ENCODE peak calls at places on chromosomes 13 and 19, in nine cellular contexts. V is fibroblast of lung, U is MCF 10A, R is tibial nerve, S is ovary, T is AG09309, Q is endodermal cell, P is right atrium auricular region, A is AG10803. D is an unnamed sample.

GRCh38 chr19:4328243-4328990 is 10.2 kb downstream of the STAP2 start:
- DNase-seq in V (peak), U (no peak), R (peak), S (peak), T (no peak), Q (peak), P (peak), A (peak), D (peak)

GRCh38 chr13:106602178-106602577 is 34.2 kb upstream of the ARGLU1 start:
- DNase-seq in V (no peak), U (no peak), R (no peak), S (no peak), T (no peak), Q (no peak), P (no peak), A (no peak), D (no peak)

GRCh38 chr13:96816261-96816660 is 178.0 kb downstream of the OXGR1 start:
- DNase-seq in V (peak), U (peak), R (peak), S (no peak), T (no peak), Q (no peak), P (peak), A (peak), D (no peak)

GRCh38 chr13:20713751-20714150 is 10.3 kb downstream of the IL17D start:
- DNase-seq in V (no peak), U (no peak), R (no peak), S (peak), T (peak), Q (no peak), P (peak), A (peak), D (no peak)

GRCh38 chr13:21074601-21075302 is 13.4 kb upstream of the LATS2 start:
- DNase-seq in V (peak), U (no peak), R (peak), S (peak), T (no peak), Q (no peak), P (peak), A (peak), D (no peak)

GRCh38 chr13:41554626-41555386 is 97.5 kb downstream of the RGCC start:
- DNase-seq in V (no peak), U (no peak), R (no peak), S (no peak), T (no peak), Q (no peak), P (no peak), A (no peak), D (no peak)

GRCh38 chr13:50713849-50714248 is 129.6 kb downstream of the DLEU7 start:
- DNase-seq in V (peak), U (peak), R (peak), S (no peak), T (peak), Q (no peak), P (no peak), A (peak), D (no peak)

GRCh38 chr19:38467541-38468525 is 34.3 kb downstream of the RYR1 start:
- DNase-seq in V (no peak), U (no peak), R (no peak), S (no peak), T (no peak), Q (no peak), P (no peak), A (no peak), D (no peak)

GRCh38 chr13:99061411-99061810 is 83.5 kb upstream of the DOCK9 start:
- DNase-seq in V (no peak), U (no peak), R (no peak), S (no peak), T (no peak), Q (no peak), P (no peak), A (no peak), D (no peak)

GRCh38 chr13:91017669-91018053 is 329.8 kb upstream of the MIR17HG start:
- DNase-seq in V (no peak), U (peak), R (no peak), S (no peak), T (no peak), Q (peak), P (no peak), A (no peak), D (no peak)

GRCh38 chr13:27917121-27917947 is 2.5 kb upstream of the PDX1 start:
- DNase-seq in V (no peak), U (no peak), R (no peak), S (no peak), T (no peak), Q (peak), P (no peak), A (no peak), D (peak)

GRCh38 chr19:22137791-22138190 is 59.0 kb downstream of the ZNF676 start:
- DNase-seq in V (no peak), U (no peak), R (no peak), S (no peak), T (no peak), Q (no peak), P (no peak), A (no peak), D (no peak)

GRCh38 chr13:67224148-67224846 is 5.8 kb downstream of the PCDH9 start:
- DNase-seq in V (peak), U (peak), R (peak), S (peak), T (peak), Q (peak), P (peak), A (peak), D (no peak)

GRCh38 chr13:78603240-78603947 is at the start of gene POU4F1:
- DNase-seq in V (peak), U (no peak), R (no peak), S (no peak), T (no peak), Q (peak), P (no peak), A (no peak), D (peak)

GRCh38 chr13:28411859-28412353 is 83.0 kb downstream of the FLT1 start:
- DNase-seq in V (peak), U (no peak), R (no peak), S (no peak), T (no peak), Q (no peak), P (no peak), A (no peak), D (no peak)

GRCh38 chr13:22032905-22033304 is 362.0 kb downstream of the FGF9 start:
- DNase-seq in V (no peak), U (no peak), R (no peak), S (no peak), T (no peak), Q (no peak), P (no peak), A (no peak), D (no peak)

GRCh38 chr13:39263033-39263432 is 224.8 kb downstream of the NHLRC3 start:
- DNase-seq in V (peak), U (peak), R (peak), S (peak), T (no peak), Q (peak), P (peak), A (peak), D (peak)

GRCh38 chr19:50191270-50191669 is 12.2 kb upstream of the MYH14 start:
- DNase-seq in V (peak), U (no peak), R (no peak), S (no peak), T (no peak), Q (no peak), P (no peak), A (no peak), D (no peak)

GRCh38 chr13:92175330-92175729 is 776.9 kb downstream of the GPC5 start:
- DNase-seq in V (peak), U (peak), R (peak), S (peak), T (no peak), Q (peak), P (no peak), A (peak), D (no peak)

GRCh38 chr19:57465680-57466381 is 8.9 kb upstream of the VN1R1 start:
- DNase-seq in V (peak), U (peak), R (no peak), S (no peak), T (no peak), Q (peak), P (no peak), A (peak), D (no peak)

GRCh38 chr13:43305416-43305815 is 282.0 kb downstream of the DNAJC15 start:
- DNase-seq in V (no peak), U (no peak), R (no peak), S (no peak), T (no peak), Q (no peak), P (no peak), A (no peak), D (no peak)

DNA sequence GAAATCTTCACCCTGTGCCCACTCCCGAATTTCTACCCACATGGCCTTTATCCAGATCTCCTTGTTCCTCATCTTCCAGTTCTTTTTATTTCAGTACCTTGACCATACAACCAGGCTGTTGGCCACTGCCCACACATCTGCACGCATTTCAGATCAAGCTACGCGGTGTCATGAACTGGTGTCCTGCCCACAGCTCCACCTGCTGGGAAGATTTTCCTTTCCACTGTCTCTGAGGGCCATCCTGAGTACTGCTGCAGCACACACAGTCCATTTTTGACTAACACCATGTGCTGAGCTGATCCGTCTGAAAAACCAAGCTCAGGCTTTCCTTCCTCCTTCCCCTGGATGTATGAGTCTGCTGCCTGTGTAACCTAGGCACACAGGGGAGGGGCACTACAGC is 71.8 kb downstream of the WASF3 start:
- DNase-seq in V (no peak), U (no peak), R (no peak), S (no peak), T (no peak), Q (peak), P (no peak), A (peak), D (no peak)
- TF ChIP-seq CTCF in V (peak), U (no peak), R (no peak), S (no peak), T (peak), Q (peak), P (no peak), A (peak), D (peak)

GRCh38 chr13:46180393-46180792 is 1.6 kb downstream of the LCP1 start:
- DNase-seq in V (no peak), U (no peak), R (no peak), S (no peak), T (no peak), Q (no peak), P (no peak), A (no peak), D (no peak)
- TF ChIP-seq CTCF in V (no peak), U (no peak), R (no peak), S (no peak), T (no peak), Q (no peak), P (no peak), A (no peak), D (no peak)

GRCh38 chr13:30382836-30383525 is 39.3 kb upstream of the UBE2L5 start:
- DNase-seq in V (no peak), U (no peak), R (no peak), S (no peak), T (no peak), Q (no peak), P (no peak), A (no peak), D (no peak)

GRCh38 chr13:30375436-30375835 is 46.9 kb upstream of the UBE2L5 start:
- DNase-seq in V (no peak), U (no peak), R (no peak), S (no peak), T (no peak), Q (no peak), P (no peak), A (no peak), D (no peak)

GRCh38 chr13:30377312-30377685 is 45.0 kb upstream of the UBE2L5 start:
- DNase-seq in V (no peak), U (no peak), R (no peak), S (no peak), T (no peak), Q (no peak), P (no peak), A (no peak), D (no peak)

GRCh38 chr13:30376426-30377311 is 45.6 kb upstream of the UBE2L5 start:
- DNase-seq in V (no peak), U (no peak), R (no peak), S (no peak), T (no peak), Q (no peak), P (no peak), A (no peak), D (no peak)

DNA sequence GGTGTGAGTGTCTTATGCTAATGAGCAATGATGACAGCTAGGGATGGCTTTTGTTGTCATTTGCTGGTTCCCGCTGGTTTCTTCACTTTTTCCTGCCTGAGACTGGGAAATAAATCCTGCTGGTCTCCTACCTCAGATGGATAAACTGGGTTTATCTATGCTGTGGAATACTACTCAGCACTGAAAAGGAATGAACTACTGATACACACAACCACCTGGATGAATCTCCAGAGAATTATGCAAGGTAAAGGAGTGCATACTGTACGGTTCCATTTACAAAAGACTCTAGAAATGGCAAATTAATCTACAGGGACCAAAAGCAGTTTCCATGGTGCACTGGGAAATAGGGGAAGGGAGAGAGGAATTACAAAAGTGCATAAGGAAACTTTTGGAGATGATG is 41.2 kb upstream of the UBE2L5 start:
- DNase-seq in V (no peak), U (no peak), R (no peak), S (no peak), T (no peak), Q (no peak), P (no peak), A (no peak), D (no peak)
- TF ChIP-seq CTCF in V (no peak), U (no peak), R (no peak), S (no peak), T (no peak), Q (no peak), P (no peak), A (no peak), D (no peak)

DNA sequence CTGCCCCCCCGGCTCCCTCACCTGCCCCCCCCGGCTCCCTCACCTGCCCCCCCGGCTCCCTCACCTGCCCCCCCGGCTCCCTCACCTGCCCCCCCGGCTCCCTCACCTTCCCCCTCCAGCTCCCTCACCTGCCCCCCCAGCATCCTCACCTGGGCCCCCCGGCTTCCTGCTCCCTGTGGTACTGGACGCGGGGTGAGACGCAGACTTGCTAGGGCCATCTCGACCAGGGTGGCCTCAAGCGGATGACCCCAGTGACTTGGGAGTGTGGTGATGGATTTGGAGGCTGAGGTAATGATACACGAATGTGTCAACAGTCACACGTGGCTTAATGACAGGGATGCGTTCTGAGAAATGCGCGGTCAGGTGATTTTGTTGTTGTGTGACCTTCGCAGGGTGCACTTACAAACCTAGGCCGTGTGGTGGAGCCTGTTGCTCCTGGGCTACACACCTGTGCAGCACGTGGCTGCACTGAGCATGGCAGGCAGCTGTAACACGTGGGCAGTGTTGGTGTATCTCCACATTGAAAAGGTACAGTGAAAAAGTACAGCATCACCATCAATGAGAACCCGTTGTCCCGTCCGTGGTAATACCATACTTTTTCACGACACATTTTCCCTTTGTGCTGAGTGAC is 197.8 kb downstream of the TEX29 start:
- DNase-seq in V (no peak), U (no peak), R (no peak), S (no peak), T (no peak), Q (peak), P (no peak), A (no peak), D (no peak)
- TF ChIP-seq CTCF in V (no peak), U (no peak), R (no peak), S (no peak), T (no peak), Q (peak), P (no peak), A (no peak), D (peak)

GRCh38 chr19:17303167-17303939 is at the start of gene ABHD8:
- DNase-seq in V (peak), U (peak), R (peak), S (peak), T (peak), Q (peak), P (peak), A (peak), D (peak)
- TF ChIP-seq CTCF in V (peak), U (peak), R (peak), S (peak), T (peak), Q (peak), P (peak), A (peak), D (peak)

GRCh38 chr13:58994778-58995177 is 1169.0 kb downstream of the DIAPH3 start:
- DNase-seq in V (peak), U (no peak), R (no peak), S (no peak), T (no peak), Q (no peak), P (no peak), A (no peak), D (no peak)
- TF ChIP-seq CTCF in V (no peak), U (no peak), R (no peak), S (no peak), T (no peak), Q (peak), P (peak), A (no peak), D (peak)

DNA sequence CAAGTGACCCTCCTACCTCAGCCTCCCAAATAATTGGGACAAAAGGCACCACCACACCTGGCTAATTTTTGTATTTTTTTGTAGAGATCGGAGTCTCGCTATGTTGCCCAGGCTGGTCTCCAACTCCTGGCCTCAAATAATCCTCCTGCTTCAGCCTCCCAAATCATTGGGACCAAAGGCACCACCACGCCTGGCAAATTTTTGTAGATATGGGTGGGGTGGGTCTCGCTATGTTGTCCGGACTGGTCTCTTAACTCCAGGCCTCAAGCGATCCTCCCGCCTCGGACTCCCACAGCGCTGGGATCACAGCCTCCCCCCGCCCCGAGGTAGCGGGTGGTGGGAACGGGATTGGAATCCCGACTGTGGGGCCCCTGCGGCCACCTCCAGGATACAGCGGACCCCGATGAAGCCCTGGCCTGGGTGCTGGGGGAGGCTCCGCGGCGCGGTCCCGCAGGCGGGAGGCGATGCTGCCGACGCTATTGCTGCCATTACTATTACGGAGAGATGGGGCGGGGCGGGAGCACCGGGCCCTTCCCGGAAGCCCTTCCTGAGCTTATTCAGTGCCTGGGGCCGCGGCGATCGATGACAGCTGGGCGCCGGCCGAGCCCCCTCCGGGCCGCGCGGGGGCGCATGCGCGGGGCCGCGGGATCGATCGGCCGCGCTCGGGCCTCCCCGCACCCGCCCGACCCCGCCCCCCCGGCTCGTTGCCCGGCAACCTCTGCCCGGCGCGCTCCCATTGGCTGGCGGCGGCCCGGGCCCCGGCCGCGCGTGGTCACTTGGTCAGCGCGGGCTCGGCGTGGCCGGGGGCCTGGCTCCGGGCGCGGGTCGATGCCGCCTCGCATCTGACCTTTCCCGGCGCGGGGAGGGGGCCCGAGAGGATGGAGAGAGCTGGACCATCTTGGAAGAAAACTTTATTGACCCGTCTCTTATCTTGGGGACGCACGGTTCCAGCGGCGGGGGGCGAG is 27.9 kb upstream of the ONECUT3 start:
- DNase-seq in V (peak), U (peak), R (peak), S (no peak), T (no peak), Q (peak), P (no peak), A (peak), D (peak)
- TF ChIP-seq CTCF in V (no peak), U (no peak), R (no peak), S (no peak), T (no peak), Q (peak), P (no peak), A (no peak), D (no peak)

DNA sequence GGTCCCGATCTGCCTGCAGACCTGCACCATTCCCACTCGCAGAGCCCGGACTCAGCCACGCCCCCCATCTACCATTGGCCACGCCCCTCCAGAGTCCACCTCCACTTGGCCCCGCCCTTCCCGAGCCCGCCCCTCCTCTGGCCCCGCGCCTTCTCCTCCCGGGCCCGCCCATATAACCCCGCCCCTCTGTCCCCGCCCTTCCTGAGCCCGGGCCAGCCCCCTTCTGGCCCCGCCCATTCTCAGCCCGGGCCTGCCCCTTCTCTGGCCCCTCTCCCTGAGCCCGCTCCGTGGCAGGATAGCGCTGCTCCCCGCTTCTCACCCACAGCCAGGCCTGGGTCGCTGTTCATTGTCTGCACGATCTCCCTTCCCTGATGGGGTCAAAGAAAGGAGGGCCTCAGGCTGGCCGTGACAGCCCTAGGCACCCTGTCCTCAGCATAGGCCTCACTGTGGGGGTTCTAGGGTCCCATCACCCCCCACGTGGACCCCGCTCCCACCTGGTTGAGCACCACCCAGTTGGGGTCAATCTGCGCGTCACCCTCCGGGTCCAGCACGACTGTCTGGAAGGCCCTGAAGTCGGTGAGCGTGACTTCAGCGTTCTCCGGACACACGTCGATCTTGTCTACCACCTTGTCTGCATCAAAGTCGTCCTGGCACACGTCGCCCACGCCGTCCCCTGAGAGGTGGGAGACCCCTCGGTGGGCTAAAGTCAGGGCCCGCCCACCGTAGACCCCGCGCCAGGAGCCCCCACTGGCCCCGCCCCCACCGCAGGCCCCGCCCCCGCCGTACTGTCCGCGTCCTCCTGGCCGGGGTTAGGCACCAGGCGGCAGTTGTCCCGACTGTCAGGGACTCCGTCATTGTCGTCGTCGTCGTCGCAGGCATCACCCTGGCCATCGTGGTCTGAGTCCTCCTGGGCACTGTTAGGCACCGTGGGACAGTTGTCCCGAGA is 5.7 kb downstream of the COMP start:
- DNase-seq in V (peak), U (peak), R (peak), S (peak), T (no peak), Q (peak), P (peak), A (peak), D (peak)
- TF ChIP-seq CTCF in V (no peak), U (no peak), R (no peak), S (no peak), T (no peak), Q (no peak), P (no peak), A (no peak), D (no peak)

D was measured in progenitor cell of endocrine pancreas.